ENCODE peak calls at places on chromosomes 1 and 21, in five cellular contexts. E, J, G, Y and N are unnamed samples.

GRCh38 chr21:32007461-32007860 is 134.6 kb downstream of the HUNK start:
- DNase-seq in E (peak; percentile 35), J (no peak), G (no peak), Y (no peak), N (no peak)

GRCh38 chr1:36344395-36344680 is 20.9 kb upstream of the EVA1B start:
- DNase-seq in E (no peak), J (no peak), G (no peak), Y (no peak), N (no peak)

GRCh38 chr1:30383131-30383793 is 340.1 kb downstream of the MATN1 start:
- DNase-seq in E (no peak), J (no peak), G (no peak), Y (no peak), N (no peak)

GRCh38 chr1:179586107-179586823 is 5.4 kb upstream of the TDRD5 start:
- DNase-seq in E (peak; percentile 56), J (no peak), G (peak; percentile 72), Y (peak; percentile 70), N (no peak)

GRCh38 chr21:29513535-29513934 is 214.8 kb downstream of the BACH1 start:
- DNase-seq in E (no peak), J (no peak), G (no peak), Y (no peak), N (no peak)

GRCh38 chr1:111197598-111198289 is 2.7 kb downstream of the DENND2D start:
- DNase-seq in E (no peak), J (peak; percentile 58), G (peak; percentile 42), Y (no peak), N (peak; percentile 57)

GRCh38 chr1:93251966-93252365 is 71.4 kb downstream of the CCDC18 start:
- DNase-seq in E (no peak), J (no peak), G (no peak), Y (no peak), N (no peak)

GRCh38 chr1:58003059-58003458 is 543.5 kb downstream of the OMA1 start:
- DNase-seq in E (no peak), J (no peak), G (no peak), Y (no peak), N (no peak)

GRCh38 chr1:53616927-53617326 is 122.0 kb downstream of the GLIS1 start:
- DNase-seq in E (no peak), J (no peak), G (no peak), Y (peak; percentile 32), N (no peak)

GRCh38 chr1:40861227-40862003 is 748 bp downstream of the CITED4 start:
- DNase-seq in E (peak; percentile 59), J (peak; percentile 37), G (peak; percentile 38), Y (peak; percentile 76), N (peak; percentile 45)

GRCh38 chr1:15246960-15247614 is at the start of gene FHAD1:
- DNase-seq in E (peak; percentile 46), J (peak; percentile 30), G (peak; percentile 65), Y (peak; percentile 74), N (no peak)

GRCh38 chr1:203282720-203283542 is 22.4 kb upstream of the BTG2 start:
- DNase-seq in E (no peak), J (no peak), G (peak; percentile 31), Y (no peak), N (no peak)

GRCh38 chr1:232589111-232589808 is 40.7 kb downstream of the SIPA1L2 start:
- DNase-seq in E (no peak), J (no peak), G (no peak), Y (no peak), N (no peak)

GRCh38 chr1:17725084-17725718 is 29.9 kb upstream of the ACTL8 start:
- DNase-seq in E (no peak), J (no peak), G (no peak), Y (no peak), N (no peak)

GRCh38 chr1:8104278-8105236 is 78.4 kb upstream of the ERRFI1 start:
- DNase-seq in E (no peak), J (no peak), G (no peak), Y (no peak), N (no peak)

GRCh38 chr21:44526096-44526997 is 13.6 kb downstream of the KRTAP10-1 start:
- DNase-seq in E (no peak), J (no peak), G (no peak), Y (peak; percentile 54), N (no peak)

GRCh38 chr1:245108251-245108650 is 46.5 kb upstream of the KIF26B start:
- DNase-seq in E (no peak), J (no peak), G (no peak), Y (peak; percentile 1), N (no peak)

GRCh38 chr1:2583871-2584341 is 2.7 kb upstream of the PRXL2B start:
- DNase-seq in E (no peak), J (peak; percentile 52), G (peak; percentile 57), Y (no peak), N (no peak)

GRCh38 chr1:25505706-25506385 is 37.6 kb upstream of the LDLRAP1 start:
- DNase-seq in E (no peak), J (no peak), G (no peak), Y (peak; percentile 32), N (no peak)

GRCh38 chr1:54421101-54421504 is 14.9 kb upstream of the SSBP3 start:
- DNase-seq in E (no peak), J (no peak), G (no peak), Y (no peak), N (no peak)

GRCh38 chr1:219201656-219202055 is 28.0 kb downstream of the LYPLAL1 start:
- DNase-seq in E (no peak), J (no peak), G (no peak), Y (no peak), N (no peak)

GRCh38 chr1:62530516-62531154 is 66.7 kb upstream of the ANGPTL3 start:
- DNase-seq in E (no peak), J (no peak), G (peak; percentile 52), Y (no peak), N (no peak)

GRCh38 chr1:236307437-236307836 is 25.7 kb upstream of the ERO1B start:
- DNase-seq in E (no peak), J (no peak), G (no peak), Y (no peak), N (no peak)

GRCh38 chr1:223770621-223771315 is 58.4 kb downstream of the CAPN2 start:
- DNase-seq in E (no peak), J (no peak), G (no peak), Y (peak; percentile 50), N (no peak)

GRCh38 chr1:221040716-221041275 is 161.6 kb downstream of the HLX start:
- DNase-seq in E (no peak), J (no peak), G (no peak), Y (no peak), N (no peak)

GRCh38 chr1:166479052-166479631 is 312.3 kb upstream of the FAM78B start:
- DNase-seq in E (peak; percentile 31), J (peak; percentile 38), G (peak; percentile 60), Y (no peak), N (no peak)

GRCh38 chr1:100794719-100795645 is 75.4 kb downstream of the VCAM1 start:
- DNase-seq in E (no peak), J (no peak), G (no peak), Y (no peak), N (no peak)

GRCh38 chr1:96474985-96475743 is 246.4 kb upstream of the PTBP2 start:
- DNase-seq in E (no peak), J (no peak), G (no peak), Y (no peak), N (no peak)

GRCh38 chr1:238465449-238465848 is 574.7 kb upstream of the ZP4 start:
- DNase-seq in E (no peak), J (no peak), G (no peak), Y (no peak), N (no peak)

GRCh38 chr1:97906567-97907228 is 14.1 kb downstream of the DPYD start:
- DNase-seq in E (peak; percentile 55), J (no peak), G (no peak), Y (peak; percentile 78), N (no peak)

GRCh38 chr1:119551218-119551617 is 44.2 kb downstream of the HSD3B1 start:
- DNase-seq in E (no peak), J (no peak), G (no peak), Y (no peak), N (no peak)

GRCh38 chr1:119556423-119556822 is 49.4 kb downstream of the HSD3B1 start:
- DNase-seq in E (no peak), J (no peak), G (no peak), Y (no peak), N (no peak)

GRCh38 chr1:119549719-119550141 is 42.7 kb downstream of the HSD3B1 start:
- DNase-seq in E (no peak), J (no peak), G (peak; percentile 72), Y (no peak), N (no peak)

DNA sequence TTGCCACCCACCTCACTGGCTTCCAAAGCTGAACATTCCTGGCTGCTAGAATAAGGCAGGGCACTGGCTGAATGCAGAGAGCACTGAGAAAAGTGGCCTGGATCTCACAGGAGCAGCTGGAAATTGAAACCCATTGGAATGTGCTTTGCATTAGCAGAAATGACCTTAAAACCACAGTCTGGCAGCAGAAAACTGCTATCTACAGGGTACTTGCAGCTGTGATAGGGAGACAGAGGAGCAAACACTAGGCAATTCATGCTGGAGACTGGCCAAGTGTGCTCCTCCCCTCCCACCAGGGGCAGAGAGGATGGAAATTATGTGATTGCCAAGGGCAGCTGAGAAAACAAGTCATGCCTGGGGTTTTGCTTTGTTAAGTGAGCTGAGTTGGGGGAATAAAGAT is 47.2 kb downstream of the HSD3B1 start:
- DNase-seq in E (no peak), J (no peak), G (peak; percentile 22), Y (no peak), N (no peak)
- H3K27ac ChIP-seq in E (no peak overlapping the region), J (no peak overlapping the region), G (no peak overlapping the region), Y (no peak overlapping the region), N (no peak overlapping the region)

GRCh38 chr21:41000838-41001237 is 153.9 kb upstream of the DSCAM start:
- DNase-seq in E (no peak), J (no peak), G (no peak), Y (no peak), N (no peak)

DNA sequence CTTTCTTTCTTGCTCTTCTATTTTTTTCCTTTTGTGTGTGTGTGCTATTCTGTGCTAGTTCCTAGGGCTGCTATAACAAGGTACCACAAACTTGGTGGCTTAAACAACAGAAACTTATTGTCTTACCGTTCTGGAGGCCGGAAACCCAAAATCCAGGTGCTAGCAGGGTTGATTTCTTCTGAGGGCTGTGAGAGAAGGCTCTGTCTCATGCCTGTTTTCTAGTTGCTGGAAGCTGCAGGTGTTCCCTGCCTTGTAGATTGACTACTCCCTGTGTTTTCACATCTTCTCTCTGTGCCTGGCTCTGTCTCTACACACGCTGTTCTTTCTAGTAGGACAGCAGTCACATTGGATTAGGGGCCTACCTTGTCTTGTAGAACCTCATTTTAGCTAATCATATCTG is 150.9 kb upstream of the DSCAM start:
- DNase-seq in E (no peak), J (no peak), G (no peak), Y (no peak), N (no peak)
- H3K4me3 ChIP-seq in E (no peak overlapping the region), J (no peak overlapping the region), G (no peak overlapping the region), Y (no peak overlapping the region), N (no peak overlapping the region)

GRCh38 chr1:228321478-228321877 is 85.2 kb downstream of the TRIM11 start:
- DNase-seq in E (no peak), J (no peak), G (no peak), Y (no peak), N (no peak)
- H3K36me3 ChIP-seq in E (peaks cover 9% of the 10 kb centered on the region), J (peaks cover 11% of the 10 kb centered on the region), G (no peaks in the 10 kb centered on the region), Y (peaks cover 21% of the 10 kb centered on the region), N (peaks cover 85% of the 10 kb centered on the region)

DNA sequence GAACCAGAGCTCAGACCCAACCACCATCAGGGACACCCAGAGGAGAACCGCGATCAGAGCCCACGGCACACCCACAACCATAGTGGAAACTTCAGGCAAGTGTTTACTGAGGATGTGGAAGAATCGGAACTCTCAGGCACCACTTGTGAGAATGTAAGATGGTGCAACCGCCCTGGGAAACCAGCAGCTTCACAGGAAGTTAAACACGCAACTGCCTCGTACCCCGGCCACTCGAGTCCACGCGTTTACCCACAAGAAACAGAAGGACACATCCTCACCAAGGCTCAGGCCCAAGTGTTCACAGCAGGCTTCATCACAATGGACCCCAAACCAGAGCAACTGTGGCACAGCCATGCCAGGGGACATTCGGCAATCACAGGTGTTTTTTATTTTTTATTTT is 51.4 kb upstream of the COL6A2 start:
- DNase-seq in E (no peak), J (no peak), G (no peak), Y (peak; percentile 60), N (no peak)
- H3K27ac ChIP-seq in E (no peak overlapping the region), J (no peak overlapping the region), G (no peak overlapping the region), Y (no peak overlapping the region), N (no peak overlapping the region)